ENCODE peak calls at places on chromosome 7, in nine cellular contexts. One of them, this sample, is unnamed.

GRCh38 chr7:41544241-41544640 is 158.6 kb downstream of the INHBA start:
- DNase-seq in breast epithelium: no peak
- DNase-seq in choroid plexus epithelial cell: peak
- DNase-seq in IMR-90: peak
- DNase-seq in skeletal muscle cell: peak
- DNase-seq in aorta: no peak
- DNase-seq in lower lobe of right lung: no peak
- DNase-seq in kidney epithelial cell: no peak
- DNase-seq in esophagus squamous epithelium: no peak
- DNase-seq in this sample: no peak

GRCh38 chr7:154841731-154842331 is 161.1 kb downstream of the PAXIP1 start:
- DNase-seq in breast epithelium: no peak
- DNase-seq in choroid plexus epithelial cell: no peak
- DNase-seq in IMR-90: no peak
- DNase-seq in skeletal muscle cell: no peak
- DNase-seq in aorta: no peak
- DNase-seq in lower lobe of right lung: no peak
- DNase-seq in kidney epithelial cell: no peak
- DNase-seq in esophagus squamous epithelium: no peak
- DNase-seq in this sample: no peak

GRCh38 chr7:66359656-66360211 is 154.6 kb downstream of the TPST1 start:
- DNase-seq in breast epithelium: peak
- DNase-seq in choroid plexus epithelial cell: no peak
- DNase-seq in IMR-90: no peak
- DNase-seq in skeletal muscle cell: no peak
- DNase-seq in aorta: no peak
- DNase-seq in lower lobe of right lung: no peak
- DNase-seq in kidney epithelial cell: no peak
- DNase-seq in esophagus squamous epithelium: no peak
- DNase-seq in this sample: no peak

GRCh38 chr7:88104732-88105131 is 115.1 kb downstream of the SRI start:
- DNase-seq in breast epithelium: no peak
- DNase-seq in choroid plexus epithelial cell: no peak
- DNase-seq in IMR-90: no peak
- DNase-seq in skeletal muscle cell: no peak
- DNase-seq in aorta: no peak
- DNase-seq in lower lobe of right lung: no peak
- DNase-seq in kidney epithelial cell: no peak
- DNase-seq in esophagus squamous epithelium: no peak
- DNase-seq in this sample: no peak

GRCh38 chr7:77444123-77444522 is 28.0 kb upstream of the GSAP start:
- DNase-seq in breast epithelium: no peak
- DNase-seq in choroid plexus epithelial cell: peak
- DNase-seq in IMR-90: peak
- DNase-seq in skeletal muscle cell: peak
- DNase-seq in aorta: no peak
- DNase-seq in lower lobe of right lung: no peak
- DNase-seq in kidney epithelial cell: no peak
- DNase-seq in esophagus squamous epithelium: no peak
- DNase-seq in this sample: peak

GRCh38 chr7:121797283-121798037 is 75.5 kb upstream of the PTPRZ1 start:
- DNase-seq in breast epithelium: no peak
- DNase-seq in choroid plexus epithelial cell: peak
- DNase-seq in IMR-90: no peak
- DNase-seq in skeletal muscle cell: no peak
- DNase-seq in aorta: no peak
- DNase-seq in lower lobe of right lung: no peak
- DNase-seq in kidney epithelial cell: peak
- DNase-seq in esophagus squamous epithelium: no peak
- DNase-seq in this sample: peak

GRCh38 chr7:50119815-50120637 is 27.0 kb upstream of the ZPBP start:
- DNase-seq in breast epithelium: no peak
- DNase-seq in choroid plexus epithelial cell: no peak
- DNase-seq in IMR-90: no peak
- DNase-seq in skeletal muscle cell: no peak
- DNase-seq in aorta: no peak
- DNase-seq in lower lobe of right lung: no peak
- DNase-seq in kidney epithelial cell: no peak
- DNase-seq in esophagus squamous epithelium: no peak
- DNase-seq in this sample: no peak

GRCh38 chr7:123727071-123727837 is 21.5 kb downstream of the WASL start:
- DNase-seq in breast epithelium: no peak
- DNase-seq in choroid plexus epithelial cell: peak
- DNase-seq in IMR-90: peak
- DNase-seq in skeletal muscle cell: peak
- DNase-seq in aorta: no peak
- DNase-seq in lower lobe of right lung: no peak
- DNase-seq in kidney epithelial cell: peak
- DNase-seq in esophagus squamous epithelium: no peak
- DNase-seq in this sample: peak

GRCh38 chr7:134931487-134931886 is 54.8 kb upstream of the AGBL3 start:
- DNase-seq in breast epithelium: no peak
- DNase-seq in choroid plexus epithelial cell: peak
- DNase-seq in IMR-90: no peak
- DNase-seq in skeletal muscle cell: no peak
- DNase-seq in aorta: no peak
- DNase-seq in lower lobe of right lung: no peak
- DNase-seq in kidney epithelial cell: no peak
- DNase-seq in esophagus squamous epithelium: no peak
- DNase-seq in this sample: no peak

GRCh38 chr7:23915196-23915595 is 205.2 kb downstream of the STK31 start:
- DNase-seq in breast epithelium: no peak
- DNase-seq in choroid plexus epithelial cell: no peak
- DNase-seq in IMR-90: no peak
- DNase-seq in skeletal muscle cell: no peak
- DNase-seq in aorta: no peak
- DNase-seq in lower lobe of right lung: no peak
- DNase-seq in kidney epithelial cell: no peak
- DNase-seq in esophagus squamous epithelium: no peak
- DNase-seq in this sample: no peak

GRCh38 chr7:108287857-108288256 is 157.7 kb upstream of the LAMB4 start:
- DNase-seq in breast epithelium: no peak
- DNase-seq in choroid plexus epithelial cell: no peak
- DNase-seq in IMR-90: no peak
- DNase-seq in skeletal muscle cell: no peak
- DNase-seq in aorta: no peak
- DNase-seq in lower lobe of right lung: no peak
- DNase-seq in kidney epithelial cell: no peak
- DNase-seq in esophagus squamous epithelium: no peak
- DNase-seq in this sample: no peak

GRCh38 chr7:13984831-13985685 is 4.4 kb downstream of the ETV1 start:
- DNase-seq in breast epithelium: no peak
- DNase-seq in choroid plexus epithelial cell: no peak
- DNase-seq in IMR-90: no peak
- DNase-seq in skeletal muscle cell: no peak
- DNase-seq in aorta: no peak
- DNase-seq in lower lobe of right lung: no peak
- DNase-seq in kidney epithelial cell: no peak
- DNase-seq in esophagus squamous epithelium: no peak
- DNase-seq in this sample: no peak
- H3K4me3 ChIP-seq in breast epithelium: no peak
- H3K4me3 ChIP-seq in choroid plexus epithelial cell: peak
- H3K4me3 ChIP-seq in IMR-90: no peak
- H3K4me3 ChIP-seq in skeletal muscle cell: no peak
- H3K4me3 ChIP-seq in aorta: no peak
- H3K4me3 ChIP-seq in lower lobe of right lung: peak
- H3K4me3 ChIP-seq in kidney epithelial cell: no peak
- H3K4me3 ChIP-seq in esophagus squamous epithelium: no peak
- H3K4me3 ChIP-seq in this sample: peak

DNA sequence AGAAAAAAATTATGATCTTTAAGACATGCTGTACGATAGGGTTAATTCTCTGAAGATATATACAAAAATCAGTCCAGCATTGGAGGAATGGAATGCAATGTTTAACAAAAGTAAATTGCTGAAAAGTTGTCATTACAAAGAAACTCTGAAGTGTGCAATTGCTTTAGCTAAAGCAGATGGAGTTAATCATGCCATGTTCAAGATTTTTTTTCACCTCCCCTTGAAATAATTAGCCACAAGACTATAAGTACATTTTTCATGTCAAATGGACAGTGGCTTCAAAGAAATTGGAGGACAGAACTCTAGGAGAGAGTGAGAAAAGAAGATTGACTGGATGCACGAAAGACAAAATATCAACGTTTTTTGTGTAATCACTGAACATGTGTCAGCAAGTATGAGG is 63.1 kb upstream of the MEOX2 start:
- DNase-seq in breast epithelium: no peak
- DNase-seq in choroid plexus epithelial cell: no peak
- DNase-seq in IMR-90: no peak
- DNase-seq in skeletal muscle cell: no peak
- DNase-seq in aorta: no peak
- DNase-seq in lower lobe of right lung: no peak
- DNase-seq in kidney epithelial cell: no peak
- DNase-seq in esophagus squamous epithelium: no peak
- DNase-seq in this sample: no peak
- H3K4me3 ChIP-seq in breast epithelium: no peak
- H3K4me3 ChIP-seq in choroid plexus epithelial cell: no peak
- H3K4me3 ChIP-seq in IMR-90: no peak
- H3K4me3 ChIP-seq in skeletal muscle cell: no peak
- H3K4me3 ChIP-seq in aorta: no peak
- H3K4me3 ChIP-seq in lower lobe of right lung: no peak
- H3K4me3 ChIP-seq in kidney epithelial cell: no peak
- H3K4me3 ChIP-seq in esophagus squamous epithelium: no peak
- H3K4me3 ChIP-seq in this sample: no peak

GRCh38 chr7:149843566-149843965 is 5.4 kb downstream of the ZNF862 start:
- DNase-seq in breast epithelium: no peak
- DNase-seq in choroid plexus epithelial cell: no peak
- DNase-seq in IMR-90: no peak
- DNase-seq in skeletal muscle cell: no peak
- DNase-seq in aorta: no peak
- DNase-seq in lower lobe of right lung: no peak
- DNase-seq in kidney epithelial cell: no peak
- DNase-seq in esophagus squamous epithelium: no peak
- DNase-seq in this sample: no peak

GRCh38 chr7:149846021-149846420 is 7.8 kb downstream of the ZNF862 start:
- DNase-seq in breast epithelium: no peak
- DNase-seq in choroid plexus epithelial cell: no peak
- DNase-seq in IMR-90: no peak
- DNase-seq in skeletal muscle cell: no peak
- DNase-seq in aorta: no peak
- DNase-seq in lower lobe of right lung: no peak
- DNase-seq in kidney epithelial cell: no peak
- DNase-seq in esophagus squamous epithelium: no peak
- DNase-seq in this sample: no peak

GRCh38 chr7:149844445-149844844 is 6.3 kb downstream of the ZNF862 start:
- DNase-seq in breast epithelium: no peak
- DNase-seq in choroid plexus epithelial cell: no peak
- DNase-seq in IMR-90: no peak
- DNase-seq in skeletal muscle cell: no peak
- DNase-seq in aorta: no peak
- DNase-seq in lower lobe of right lung: no peak
- DNase-seq in kidney epithelial cell: no peak
- DNase-seq in esophagus squamous epithelium: no peak
- DNase-seq in this sample: no peak

GRCh38 chr7:149846436-149847046 is 8.4 kb downstream of the ZNF862 start:
- DNase-seq in breast epithelium: no peak
- DNase-seq in choroid plexus epithelial cell: no peak
- DNase-seq in IMR-90: no peak
- DNase-seq in skeletal muscle cell: no peak
- DNase-seq in aorta: no peak
- DNase-seq in lower lobe of right lung: no peak
- DNase-seq in kidney epithelial cell: no peak
- DNase-seq in esophagus squamous epithelium: no peak
- DNase-seq in this sample: no peak

DNA sequence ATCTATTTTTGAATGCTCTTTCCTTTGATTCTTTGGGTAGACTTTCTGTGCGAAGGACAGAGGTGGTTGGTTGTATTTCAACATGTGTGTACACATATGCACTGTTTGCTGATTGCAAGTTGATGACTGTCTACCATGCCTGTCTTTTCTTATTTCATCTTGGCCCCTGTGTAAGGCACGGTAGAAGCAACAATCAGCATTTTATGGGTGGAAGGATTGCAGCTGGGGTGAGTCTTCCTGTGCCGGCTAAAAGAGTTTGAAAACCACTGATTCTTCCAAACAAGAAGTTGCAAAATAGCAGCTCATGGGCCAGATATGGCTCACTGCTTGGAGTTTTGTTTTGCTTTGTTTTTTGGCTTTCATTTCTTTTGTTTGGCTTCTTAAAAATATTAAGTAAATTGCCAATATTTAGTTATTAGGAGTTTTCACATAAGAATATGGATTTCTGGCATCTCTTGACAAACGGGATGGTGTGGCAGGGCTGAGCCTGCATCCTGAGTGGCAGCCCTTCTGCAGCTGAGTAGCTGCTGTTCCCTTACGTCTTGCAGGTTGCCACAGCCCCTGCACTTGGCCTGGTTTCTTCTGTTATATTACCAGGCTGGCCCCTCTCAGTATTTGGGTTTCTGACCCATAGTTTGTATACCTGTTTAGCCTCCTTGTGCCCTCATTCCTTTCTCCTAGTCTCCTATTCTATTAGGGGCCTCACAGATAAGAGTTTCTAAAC is 7.2 kb downstream of the ZNF862 start:
- DNase-seq in breast epithelium: no peak
- DNase-seq in choroid plexus epithelial cell: no peak
- DNase-seq in IMR-90: no peak
- DNase-seq in skeletal muscle cell: no peak
- DNase-seq in aorta: no peak
- DNase-seq in lower lobe of right lung: no peak
- DNase-seq in kidney epithelial cell: no peak
- DNase-seq in esophagus squamous epithelium: no peak
- DNase-seq in this sample: no peak
- H3K4me3 ChIP-seq in breast epithelium: no peak
- H3K4me3 ChIP-seq in choroid plexus epithelial cell: no peak
- H3K4me3 ChIP-seq in IMR-90: no peak
- H3K4me3 ChIP-seq in skeletal muscle cell: no peak
- H3K4me3 ChIP-seq in aorta: no peak
- H3K4me3 ChIP-seq in lower lobe of right lung: no peak
- H3K4me3 ChIP-seq in kidney epithelial cell: no peak
- H3K4me3 ChIP-seq in esophagus squamous epithelium: no peak
- H3K4me3 ChIP-seq in this sample: no peak

GRCh38 chr7:143877076-143877475 is 24.9 kb downstream of the TCAF1 start:
- DNase-seq in breast epithelium: no peak
- DNase-seq in choroid plexus epithelial cell: no peak
- DNase-seq in IMR-90: no peak
- DNase-seq in skeletal muscle cell: no peak
- DNase-seq in aorta: no peak
- DNase-seq in lower lobe of right lung: no peak
- DNase-seq in kidney epithelial cell: no peak
- DNase-seq in esophagus squamous epithelium: no peak
- DNase-seq in this sample: no peak

GRCh38 chr7:143882020-143882610 is 19.9 kb downstream of the TCAF1 start:
- DNase-seq in breast epithelium: no peak
- DNase-seq in choroid plexus epithelial cell: peak
- DNase-seq in IMR-90: peak
- DNase-seq in skeletal muscle cell: peak
- DNase-seq in aorta: peak
- DNase-seq in lower lobe of right lung: no peak
- DNase-seq in kidney epithelial cell: no peak
- DNase-seq in esophagus squamous epithelium: no peak
- DNase-seq in this sample: peak

GRCh38 chr7:143876218-143876617 is 25.8 kb downstream of the TCAF1 start:
- DNase-seq in breast epithelium: no peak
- DNase-seq in choroid plexus epithelial cell: no peak
- DNase-seq in IMR-90: no peak
- DNase-seq in skeletal muscle cell: no peak
- DNase-seq in aorta: no peak
- DNase-seq in lower lobe of right lung: no peak
- DNase-seq in kidney epithelial cell: no peak
- DNase-seq in esophagus squamous epithelium: no peak
- DNase-seq in this sample: no peak

GRCh38 chr7:143882611-143883078 is 19.3 kb downstream of the TCAF1 start:
- DNase-seq in breast epithelium: no peak
- DNase-seq in choroid plexus epithelial cell: peak
- DNase-seq in IMR-90: peak
- DNase-seq in skeletal muscle cell: no peak
- DNase-seq in aorta: peak
- DNase-seq in lower lobe of right lung: peak
- DNase-seq in kidney epithelial cell: no peak
- DNase-seq in esophagus squamous epithelium: no peak
- DNase-seq in this sample: peak

GRCh38 chr7:143878884-143879283 is 23.1 kb downstream of the TCAF1 start:
- DNase-seq in breast epithelium: no peak
- DNase-seq in choroid plexus epithelial cell: no peak
- DNase-seq in IMR-90: no peak
- DNase-seq in skeletal muscle cell: no peak
- DNase-seq in aorta: no peak
- DNase-seq in lower lobe of right lung: no peak
- DNase-seq in kidney epithelial cell: no peak
- DNase-seq in esophagus squamous epithelium: no peak
- DNase-seq in this sample: no peak
- H3K4me3 ChIP-seq in breast epithelium: no peak
- H3K4me3 ChIP-seq in choroid plexus epithelial cell: no peak
- H3K4me3 ChIP-seq in IMR-90: no peak
- H3K4me3 ChIP-seq in skeletal muscle cell: no peak
- H3K4me3 ChIP-seq in aorta: no peak
- H3K4me3 ChIP-seq in lower lobe of right lung: no peak
- H3K4me3 ChIP-seq in kidney epithelial cell: no peak
- H3K4me3 ChIP-seq in esophagus squamous epithelium: no peak
- H3K4me3 ChIP-seq in this sample: no peak